ENCODE peak calls at places on chromosome 11, in seven cellular contexts. W, I, E, D, Q, K and X are unnamed samples.

GRCh38 chr11:101428918-101429317 is 154.9 kb downstream of the TRPC6 start:
- DNase-seq in W (no peak), I (no peak), E (no peak), D (peak), Q (no peak), K (no peak), X (no peak)

GRCh38 chr11:128463386-128463829 is 124.0 kb downstream of the ETS1 start:
- DNase-seq in W (peak), I (no peak), E (peak), D (no peak), Q (no peak), K (no peak), X (no peak)

GRCh38 chr11:11973866-11974265 is 34.6 kb downstream of the DKK3 start:
- DNase-seq in W (no peak), I (no peak), E (no peak), D (peak), Q (no peak), K (no peak), X (no peak)

GRCh38 chr11:70005107-70005818 is 72.9 kb upstream of the ANO1 start:
- DNase-seq in W (no peak), I (no peak), E (peak), D (no peak), Q (no peak), K (no peak), X (no peak)

GRCh38 chr11:124081496-124081895 is 33.8 kb upstream of the VWA5A start:
- DNase-seq in W (no peak), I (no peak), E (no peak), D (no peak), Q (no peak), K (no peak), X (no peak)

GRCh38 chr11:111644922-111645321 is 42.7 kb downstream of the SIK2 start:
- DNase-seq in W (no peak), I (no peak), E (no peak), D (no peak), Q (no peak), K (no peak), X (no peak)

GRCh38 chr11:58900479-58901420 is 38.5 kb upstream of the GLYATL1 start:
- DNase-seq in W (no peak), I (no peak), E (peak), D (peak), Q (peak), K (no peak), X (peak)

GRCh38 chr11:7696424-7696823 is 9.9 kb downstream of the OVCH2 start:
- DNase-seq in W (no peak), I (no peak), E (no peak), D (no peak), Q (no peak), K (no peak), X (no peak)

GRCh38 chr11:68998390-68998911 is 14.6 kb downstream of the MRGPRF start:
- DNase-seq in W (no peak), I (no peak), E (no peak), D (peak), Q (no peak), K (no peak), X (peak)

GRCh38 chr11:94553938-94554337 is 10.2 kb downstream of the FUT4 start:
- DNase-seq in W (no peak), I (no peak), E (peak), D (no peak), Q (no peak), K (no peak), X (no peak)

GRCh38 chr11:57426754-57427691 is at the start of gene SLC43A3:
- DNase-seq in W (peak), I (peak), E (peak), D (peak), Q (peak), K (no peak), X (no peak)